ENCODE peak calls at places on chromosomes 7 and 10, in five cellular contexts. L is H1; F is sigmoid colon; Y is CD8-positive, alpha-beta memory T cell; D is mesenchymal stem cell. U is an unnamed sample. For H3K27me3, the result is how much of the 10 kb centered on the place peaks cover.

GRCh38 chr10:78634389-78634815 is 434.4 kb upstream of the ZMIZ1 start:
- DNase-seq in L (no peak), F (no peak), Y (no peak), D (peak), U (no peak)

GRCh38 chr7:155203882-155204691 is 93.6 kb upstream of the INSIG1 start:
- DNase-seq in L (no peak), F (peak), Y (no peak), D (no peak), U (no peak)

GRCh38 chr10:24882047-24882698 is 70.2 kb downstream of the PRTFDC1 start:
- DNase-seq in L (no peak), F (no peak), Y (peak), D (no peak), U (no peak)

GRCh38 chr10:122515588-122516231 is 44.8 kb upstream of the DMBT1 start:
- DNase-seq in L (no peak), F (no peak), Y (peak), D (no peak), U (no peak)

GRCh38 chr7:117135553-117135891 is 182.2 kb downstream of the ST7 start:
- DNase-seq in L (no peak), F (no peak), Y (no peak), D (no peak), U (no peak)

GRCh38 chr7:30920584-30921539 is 9.2 kb downstream of the AQP1 start:
- DNase-seq in L (peak), F (peak), Y (no peak), D (peak), U (no peak)

GRCh38 chr10:127150136-127150535 is 46.3 kb downstream of the INSYN2A start:
- DNase-seq in L (no peak), F (no peak), Y (no peak), D (peak), U (no peak)

GRCh38 chr7:152870106-152870693 is 110.6 kb downstream of the ACTR3B start:
- DNase-seq in L (no peak), F (no peak), Y (no peak), D (no peak), U (no peak)

GRCh38 chr10:33117816-33118215 is 159.8 kb upstream of the ITGB1 start:
- DNase-seq in L (no peak), F (no peak), Y (peak), D (no peak), U (no peak)

GRCh38 chr7:19060870-19061269 is 56.6 kb downstream of the TWIST1 start:
- DNase-seq in L (no peak), F (no peak), Y (no peak), D (peak), U (no peak)

GRCh38 chr10:77240959-77241358 is 396.6 kb downstream of the KCNMA1 start:
- DNase-seq in L (no peak), F (no peak), Y (no peak), D (no peak), U (no peak)

GRCh38 chr7:2488272-2488645 is 12.1 kb upstream of the GRIFIN start:
- DNase-seq in L (no peak), F (no peak), Y (no peak), D (peak), U (no peak)

GRCh38 chr7:43491984-43492383 is 90.9 kb upstream of the STK17A start:
- DNase-seq in L (no peak), F (no peak), Y (no peak), D (peak), U (no peak)

GRCh38 chr7:30915751-30916150 is 4.1 kb downstream of the AQP1 start:
- DNase-seq in L (no peak), F (no peak), Y (no peak), D (no peak), U (no peak)

GRCh38 chr10:35386594-35387174 is 50.4 kb downstream of the CCNY start:
- DNase-seq in L (no peak), F (no peak), Y (no peak), D (peak), U (no peak)

GRCh38 chr7:142866361-142867096 is 11.7 kb downstream of the EPHB6 start:
- DNase-seq in L (peak), F (no peak), Y (no peak), D (no peak), U (no peak)

GRCh38 chr10:123663522-123663921 is 2.6 kb upstream of the GPR26 start:
- DNase-seq in L (no peak), F (no peak), Y (no peak), D (no peak), U (no peak)

GRCh38 chr10:98119891-98120290 is 14.6 kb upstream of the R3HCC1L start:
- DNase-seq in L (no peak), F (no peak), Y (no peak), D (no peak), U (no peak)

GRCh38 chr10:15324611-15325010 is 46.5 kb downstream of the FAM171A1 start:
- DNase-seq in L (no peak), F (no peak), Y (no peak), D (peak), U (no peak)

GRCh38 chr7:80288175-80289122 is 153.8 kb downstream of the GNAI1 start:
- DNase-seq in L (no peak), F (no peak), Y (peak), D (peak), U (peak)

GRCh38 chr10:123583639-123584418 is 82.3 kb upstream of the GPR26 start:
- DNase-seq in L (peak), F (peak), Y (no peak), D (peak), U (peak)

GRCh38 chr10:72303424-72304128 is 29.9 kb downstream of the DDIT4 start:
- DNase-seq in L (no peak), F (no peak), Y (no peak), D (no peak), U (no peak)

GRCh38 chr7:82624337-82624736 is 180.8 kb upstream of the CACNA2D1 start:
- DNase-seq in L (no peak), F (no peak), Y (no peak), D (peak), U (no peak)

GRCh38 chr10:31508234-31508633 is 189.2 kb downstream of the ZEB1 start:
- DNase-seq in L (no peak), F (no peak), Y (no peak), D (no peak), U (no peak)

GRCh38 chr7:144822223-144822622 is 13.6 kb downstream of the TPK1 start:
- DNase-seq in L (no peak), F (no peak), Y (no peak), D (no peak), U (no peak)

GRCh38 chr10:125936331-125936730 is 40.0 kb downstream of the FANK1 start:
- DNase-seq in L (no peak), F (no peak), Y (no peak), D (no peak), U (no peak)

GRCh38 chr7:2691223-2691818 is 3.3 kb downstream of the AMZ1 start:
- DNase-seq in L (no peak), F (no peak), Y (no peak), D (no peak), U (no peak)

GRCh38 chr10:126598009-126598408 is 72.5 kb downstream of the C10orf90 start:
- DNase-seq in L (peak), F (no peak), Y (no peak), D (peak), U (peak)

GRCh38 chr10:110425684-110426293 is 71.9 kb upstream of the DUSP5 start:
- DNase-seq in L (no peak), F (no peak), Y (no peak), D (peak), U (no peak)

GRCh38 chr10:10010397-10010796 is 1007.3 kb upstream of the CELF2 start:
- DNase-seq in L (no peak), F (no peak), Y (no peak), D (no peak), U (no peak)

GRCh38 chr7:128166603-128167315 is 74.3 kb upstream of the LEP start:
- DNase-seq in L (peak), F (no peak), Y (no peak), D (peak), U (no peak)

GRCh38 chr10:97333601-97334369 is 744 bp downstream of the FRAT2 start:
- DNase-seq in L (no peak), F (peak), Y (peak), D (peak), U (no peak)

GRCh38 chr7:85062651-85063050 is 124.2 kb downstream of the SEMA3D start:
- DNase-seq in L (no peak), F (no peak), Y (no peak), D (no peak), U (no peak)

DNA sequence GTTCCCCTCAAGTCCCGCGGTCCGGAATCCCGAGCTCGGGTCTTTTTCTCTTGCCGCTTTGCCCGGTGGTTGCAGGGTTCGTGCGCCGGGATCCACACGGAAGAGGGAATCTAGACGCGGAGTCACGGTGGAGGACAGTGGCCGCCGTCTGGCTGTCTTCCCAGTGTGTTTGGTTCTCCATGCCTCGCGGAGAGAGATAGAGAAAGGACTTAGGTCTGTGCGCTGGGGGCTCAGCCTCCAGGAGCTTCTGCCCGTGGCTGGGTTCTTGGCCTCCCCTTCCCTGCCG is 1.6 kb downstream of the FFAR4 start:
- DNase-seq in L (peak), F (peak), Y (no peak), D (no peak), U (no peak)
- H3K27ac ChIP-seq in L (no peak), F (no peak), Y (no peak), D (no peak), U (no peak)

GRCh38 chr7:5230272-5231067 is 40.4 kb downstream of the WIPI2 start:
- DNase-seq in L (no peak), F (no peak), Y (peak), D (no peak), U (no peak)

GRCh38 chr7:5232485-5232837 is 42.4 kb downstream of the WIPI2 start:
- DNase-seq in L (no peak), F (no peak), Y (no peak), D (no peak), U (no peak)

GRCh38 chr7:5231116-5231515 is 41.1 kb downstream of the WIPI2 start:
- DNase-seq in L (no peak), F (no peak), Y (no peak), D (no peak), U (no peak)

GRCh38 chr7:5232874-5233273 is 42.8 kb downstream of the WIPI2 start:
- DNase-seq in L (no peak), F (no peak), Y (no peak), D (no peak), U (no peak)

DNA sequence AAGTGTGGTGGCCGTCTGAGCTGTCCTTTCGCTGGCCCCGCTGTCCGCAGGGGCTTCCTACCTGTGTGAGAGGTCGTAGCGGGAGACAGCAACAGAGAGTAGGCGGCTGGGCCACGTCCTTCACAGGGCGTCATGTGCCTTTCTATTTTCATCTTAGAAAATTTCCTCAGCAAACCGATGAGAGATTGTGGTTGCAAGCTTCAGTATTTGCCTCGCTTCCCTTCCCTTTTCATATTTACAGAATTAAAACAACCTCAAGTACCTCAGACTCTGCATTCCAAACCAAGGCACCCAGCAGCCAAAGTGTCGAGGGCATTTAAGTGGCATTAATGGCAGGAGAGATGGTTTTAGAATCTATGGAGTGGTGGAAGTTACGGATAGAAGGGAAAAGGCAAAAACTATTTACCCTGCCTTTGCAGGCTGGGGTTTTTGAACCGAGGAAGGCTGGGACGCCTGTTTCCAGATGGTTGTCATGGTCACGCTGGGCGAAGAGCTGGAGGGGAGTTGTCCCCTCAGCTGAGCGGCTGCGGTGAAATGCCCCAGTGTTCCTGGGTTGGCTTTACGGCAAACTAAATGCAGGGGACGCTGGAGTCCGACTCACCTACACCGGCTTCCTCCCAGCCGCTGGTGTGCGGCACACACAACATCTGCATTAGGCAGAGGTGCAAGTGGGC is 41.9 kb downstream of the WIPI2 start:
- DNase-seq in L (no peak), F (no peak), Y (peak), D (no peak), U (no peak)
- H3K4me3 ChIP-seq in L (no peak), F (no peak), Y (no peak), D (no peak), U (no peak)

GRCh38 chr7:27244488-27245123 is 2.0 kb downstream of the EVX1 start:
- DNase-seq in L (peak), F (no peak), Y (no peak), D (no peak), U (no peak)
- H3K27me3 ChIP-seq in L (half or more), F (half or more), Y (half or more), D (half or more), U (half or more)

GRCh38 chr7:149239345-149240143 is at the start of gene ZNF212:
- DNase-seq in L (peak), F (peak), Y (peak), D (peak), U (peak)
- H3K27ac ChIP-seq in L (peak), F (peak), Y (peak), D (no peak), U (no peak)

DNA sequence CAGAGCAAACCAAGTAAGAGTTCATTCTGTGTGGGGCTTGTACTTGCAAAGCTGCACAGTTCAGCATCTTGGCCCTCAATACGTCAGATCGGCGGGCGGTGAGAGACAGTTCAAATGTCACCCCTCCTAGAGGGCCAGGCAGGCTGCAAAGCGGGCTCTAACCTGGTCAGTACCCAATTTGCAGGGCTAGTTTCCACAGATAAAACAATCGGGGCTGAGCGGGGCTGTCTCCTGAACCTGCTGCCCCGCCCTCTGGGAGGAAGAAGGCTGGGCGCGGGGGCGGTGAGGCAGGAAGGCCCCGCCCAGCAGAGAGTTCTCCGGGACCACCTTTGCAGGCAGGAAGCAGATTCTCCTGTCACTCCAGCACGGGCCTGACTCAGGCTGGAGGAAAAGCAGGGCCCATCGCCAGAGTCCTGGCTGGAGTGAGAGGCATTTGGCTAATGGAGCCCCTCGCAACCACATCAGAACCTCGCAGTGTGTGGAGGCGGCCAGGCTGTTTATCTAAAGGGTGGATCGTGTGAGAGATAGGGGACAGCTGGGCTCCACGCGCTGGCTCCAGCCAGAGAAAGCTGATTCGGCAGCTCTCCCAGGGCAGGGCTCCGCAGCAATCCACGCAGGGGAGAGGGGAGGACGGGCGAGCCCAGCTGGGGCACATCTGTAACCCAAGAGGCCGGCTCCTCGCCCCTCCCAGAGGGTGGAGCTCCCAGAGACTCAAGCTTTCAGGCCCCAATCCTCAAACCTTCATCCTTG is 83.1 kb downstream of the SH3PXD2A start:
- DNase-seq in L (peak), F (peak), Y (peak), D (peak), U (no peak)
- H3K4me3 ChIP-seq in L (peak), F (peak), Y (peak), D (peak), U (peak)

GRCh38 chr10:103120977-103121735 is 71.9 kb downstream of the NT5C2 start:
- DNase-seq in L (no peak), F (no peak), Y (no peak), D (peak), U (no peak)

GRCh38 chr10:103120546-103120945 is 72.5 kb downstream of the NT5C2 start:
- DNase-seq in L (no peak), F (no peak), Y (no peak), D (no peak), U (no peak)

GRCh38 chr10:103111918-103112877 is 80.9 kb downstream of the NT5C2 start:
- DNase-seq in L (no peak), F (no peak), Y (no peak), D (no peak), U (no peak)

GRCh38 chr10:103114876-103115275 is 78.2 kb downstream of the NT5C2 start:
- DNase-seq in L (no peak), F (no peak), Y (no peak), D (no peak), U (no peak)

DNA sequence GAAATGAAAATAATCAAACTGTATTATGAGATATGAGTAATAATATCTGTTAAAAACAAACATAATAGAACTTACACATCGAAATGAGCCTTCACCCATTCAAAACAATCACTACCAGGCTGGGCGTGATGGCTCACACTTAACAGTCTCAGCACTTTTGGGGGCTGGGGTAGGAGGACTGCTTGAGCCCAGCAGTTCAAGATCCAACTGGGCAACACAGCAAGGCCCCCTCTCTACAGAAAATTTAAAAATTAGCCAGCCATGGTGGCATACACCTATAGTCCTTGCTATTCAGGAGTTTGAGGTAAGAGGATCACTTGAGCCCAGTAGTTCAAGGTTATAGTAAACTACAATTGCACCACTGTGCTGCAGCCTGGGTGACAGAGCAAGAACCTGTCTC is 75.8 kb downstream of the NT5C2 start:
- DNase-seq in L (no peak), F (no peak), Y (no peak), D (no peak), U (no peak)
- H3K27me3 ChIP-seq in L (under half), F (under half), Y (under half), D (under half), U (under half)

GRCh38 chr10:86899670-86900276 is 57.6 kb downstream of the MMRN2 start:
- DNase-seq in L (no peak), F (peak), Y (peak), D (peak), U (peak)

GRCh38 chr10:86899128-86899527 is 58.3 kb downstream of the MMRN2 start:
- DNase-seq in L (peak), F (no peak), Y (no peak), D (no peak), U (no peak)

GRCh38 chr10:86905429-86905828 is 52.0 kb downstream of the MMRN2 start:
- DNase-seq in L (no peak), F (no peak), Y (no peak), D (no peak), U (no peak)

GRCh38 chr10:86904600-86904999 is 52.8 kb downstream of the MMRN2 start:
- DNase-seq in L (no peak), F (no peak), Y (no peak), D (no peak), U (no peak)

GRCh38 chr10:86900955-86901354 is 56.5 kb downstream of the MMRN2 start:
- DNase-seq in L (no peak), F (peak), Y (no peak), D (peak), U (no peak)
- H3K27ac ChIP-seq in L (no peak), F (peak), Y (no peak), D (no peak), U (no peak)

GRCh38 chr10:104120061-104120460 is 1.9 kb upstream of the SFR1 start:
- DNase-seq in L (no peak), F (no peak), Y (no peak), D (no peak), U (no peak)
- H3K4me3 ChIP-seq in L (no peak), F (no peak), Y (no peak), D (no peak), U (no peak)

DNA sequence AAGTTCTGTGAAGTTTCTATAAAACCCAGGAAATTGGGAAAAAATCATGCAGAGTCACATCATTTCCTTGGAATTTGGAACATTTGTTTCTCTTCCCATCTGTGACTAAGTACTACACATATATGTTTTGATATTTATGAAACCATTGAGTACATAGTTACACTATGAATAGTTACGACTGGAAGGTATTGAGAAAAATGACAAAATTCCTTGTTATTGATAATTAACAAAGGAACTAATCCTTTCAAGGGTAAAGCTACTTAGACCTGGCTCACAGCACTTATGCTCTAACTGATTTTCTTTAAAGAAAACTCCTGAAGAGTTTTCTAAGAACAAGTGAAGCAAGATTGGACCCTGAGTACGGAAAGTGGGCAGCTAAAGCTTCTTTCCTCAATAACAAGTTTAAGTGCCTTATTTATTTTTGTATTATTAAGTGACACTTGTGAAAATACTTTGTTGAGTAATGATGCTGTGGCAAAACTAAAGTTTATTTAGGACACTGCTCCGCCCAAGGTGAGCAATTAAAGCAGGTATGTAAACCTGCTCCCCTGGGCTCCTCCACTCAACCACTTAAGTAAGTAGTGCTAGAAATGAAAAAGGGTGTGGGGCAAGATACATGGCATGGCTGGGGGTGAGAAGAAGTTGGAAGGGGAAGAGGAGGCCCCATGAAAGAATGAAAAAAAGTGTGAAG is 11.9 kb upstream of the GLCCI1 start:
- DNase-seq in L (no peak), F (no peak), Y (no peak), D (peak), U (no peak)
- H3K27me3 ChIP-seq in L (under half), F (under half), Y (under half), D (under half), U (under half)

GRCh38 chr7:98119257-98119918 is 12.7 kb downstream of the LMTK2 start:
- DNase-seq in L (no peak), F (no peak), Y (no peak), D (peak), U (no peak)
- H3K27ac ChIP-seq in L (no peak), F (no peak), Y (no peak), D (peak), U (no peak)

U was measured in iPS DF 6.9.